ENCODE peak calls at places on chromosomes 4 and X, in nine cellular contexts. One of them, this sample, is unnamed.

GRCh38 chr4:125705681-125706080 is 390.9 kb downstream of the FAT4 start:
- DNase-seq in cardiac muscle cell: no peak
- DNase-seq in upper lobe of right lung: no peak
- DNase-seq in adrenal gland: no peak
- DNase-seq in RWPE1: no peak
- DNase-seq in heart right ventricle: no peak
- DNase-seq in tibial nerve: no peak
- DNase-seq in AG04450: no peak
- DNase-seq in uterus: no peak
- DNase-seq in this sample: no peak

GRCh38 chr4:173490817-173491518 is 39.1 kb downstream of the HAND2 start:
- DNase-seq in uterus: no peak
- DNase-seq in upper lobe of right lung: no peak
- DNase-seq in RWPE1: no peak
- DNase-seq in heart right ventricle: no peak
- DNase-seq in adrenal gland: peak
- DNase-seq in AG04450: peak
- DNase-seq in tibial nerve: no peak
- DNase-seq in cardiac muscle cell: no peak
- DNase-seq in this sample: no peak

GRCh38 chr4:118740869-118741268 is 55.7 kb downstream of the METTL14 start:
- DNase-seq in upper lobe of right lung: no peak
- DNase-seq in AG04450: no peak
- DNase-seq in uterus: no peak
- DNase-seq in RWPE1: peak
- DNase-seq in heart right ventricle: no peak
- DNase-seq in cardiac muscle cell: peak
- DNase-seq in adrenal gland: no peak
- DNase-seq in tibial nerve: no peak
- DNase-seq in this sample: no peak

GRCh38 chr4:152454398-152455011 is 81.4 kb downstream of the FBXW7 start:
- DNase-seq in uterus: no peak
- DNase-seq in tibial nerve: no peak
- DNase-seq in adrenal gland: no peak
- DNase-seq in RWPE1: peak
- DNase-seq in cardiac muscle cell: no peak
- DNase-seq in AG04450: no peak
- DNase-seq in upper lobe of right lung: no peak
- DNase-seq in heart right ventricle: no peak
- DNase-seq in this sample: no peak

GRCh38 chrX:148069759-148070503 is 88.8 kb downstream of the FMR1NB start:
- DNase-seq in heart right ventricle: no peak
- DNase-seq in cardiac muscle cell: no peak
- DNase-seq in AG04450: no peak
- DNase-seq in upper lobe of right lung: no peak
- DNase-seq in tibial nerve: no peak
- DNase-seq in uterus: no peak
- DNase-seq in RWPE1: no peak
- DNase-seq in adrenal gland: no peak
- DNase-seq in this sample: no peak

GRCh38 chr4:146500216-146500615 is 21.5 kb downstream of the SLC10A7 start:
- DNase-seq in adrenal gland: no peak
- DNase-seq in RWPE1: no peak
- DNase-seq in upper lobe of right lung: no peak
- DNase-seq in tibial nerve: no peak
- DNase-seq in heart right ventricle: no peak
- DNase-seq in cardiac muscle cell: no peak
- DNase-seq in uterus: no peak
- DNase-seq in AG04450: no peak
- DNase-seq in this sample: no peak

GRCh38 chrX:150940844-150941495 is 42.2 kb upstream of the HMGB3 start:
- DNase-seq in adrenal gland: no peak
- DNase-seq in AG04450: no peak
- DNase-seq in heart right ventricle: no peak
- DNase-seq in uterus: no peak
- DNase-seq in upper lobe of right lung: no peak
- DNase-seq in cardiac muscle cell: no peak
- DNase-seq in tibial nerve: no peak
- DNase-seq in RWPE1: no peak
- DNase-seq in this sample: no peak

GRCh38 chr4:55397521-55398321 is 2.0 kb downstream of the TMEM165 start:
- DNase-seq in RWPE1: peak
- DNase-seq in cardiac muscle cell: no peak
- DNase-seq in tibial nerve: no peak
- DNase-seq in uterus: no peak
- DNase-seq in AG04450: no peak
- DNase-seq in adrenal gland: no peak
- DNase-seq in upper lobe of right lung: no peak
- DNase-seq in heart right ventricle: no peak
- DNase-seq in this sample: no peak

GRCh38 chr4:141410839-141411238 is 190.1 kb downstream of the ZNF330 start:
- DNase-seq in RWPE1: no peak
- DNase-seq in heart right ventricle: no peak
- DNase-seq in cardiac muscle cell: no peak
- DNase-seq in tibial nerve: no peak
- DNase-seq in upper lobe of right lung: no peak
- DNase-seq in adrenal gland: no peak
- DNase-seq in uterus: no peak
- DNase-seq in AG04450: peak
- DNase-seq in this sample: no peak

GRCh38 chrX:46649421-46650260 is 76.1 kb downstream of the CHST7 start:
- DNase-seq in adrenal gland: peak
- DNase-seq in RWPE1: no peak
- DNase-seq in AG04450: no peak
- DNase-seq in uterus: peak
- DNase-seq in heart right ventricle: peak
- DNase-seq in upper lobe of right lung: no peak
- DNase-seq in cardiac muscle cell: no peak
- DNase-seq in tibial nerve: no peak
- DNase-seq in this sample: peak

GRCh38 chr4:123659759-123660158 is 263.2 kb downstream of the SPRY1 start:
- DNase-seq in cardiac muscle cell: peak
- DNase-seq in uterus: no peak
- DNase-seq in adrenal gland: no peak
- DNase-seq in RWPE1: no peak
- DNase-seq in upper lobe of right lung: no peak
- DNase-seq in AG04450: no peak
- DNase-seq in heart right ventricle: no peak
- DNase-seq in tibial nerve: no peak
- DNase-seq in this sample: no peak

GRCh38 chr4:186485621-186486062 is 69.7 kb downstream of the MTNR1A start:
- DNase-seq in AG04450: no peak
- DNase-seq in uterus: peak
- DNase-seq in upper lobe of right lung: no peak
- DNase-seq in adrenal gland: no peak
- DNase-seq in cardiac muscle cell: peak
- DNase-seq in heart right ventricle: no peak
- DNase-seq in tibial nerve: peak
- DNase-seq in RWPE1: no peak
- DNase-seq in this sample: no peak

GRCh38 chr4:38788327-38788726 is 5.5 kb upstream of the TLR10 start:
- DNase-seq in cardiac muscle cell: no peak
- DNase-seq in upper lobe of right lung: no peak
- DNase-seq in heart right ventricle: no peak
- DNase-seq in RWPE1: peak
- DNase-seq in AG04450: no peak
- DNase-seq in adrenal gland: no peak
- DNase-seq in tibial nerve: no peak
- DNase-seq in uterus: no peak
- DNase-seq in this sample: no peak

GRCh38 chr4:38621831-38622230 is 42.2 kb upstream of the KLF3 start:
- DNase-seq in heart right ventricle: no peak
- DNase-seq in tibial nerve: no peak
- DNase-seq in RWPE1: no peak
- DNase-seq in uterus: no peak
- DNase-seq in adrenal gland: no peak
- DNase-seq in upper lobe of right lung: no peak
- DNase-seq in cardiac muscle cell: no peak
- DNase-seq in AG04450: no peak
- DNase-seq in this sample: no peak

GRCh38 chr4:105978684-105979296 is 83.5 kb downstream of the NPNT start:
- DNase-seq in tibial nerve: peak
- DNase-seq in uterus: no peak
- DNase-seq in upper lobe of right lung: no peak
- DNase-seq in heart right ventricle: peak
- DNase-seq in AG04450: no peak
- DNase-seq in RWPE1: no peak
- DNase-seq in adrenal gland: no peak
- DNase-seq in cardiac muscle cell: no peak
- DNase-seq in this sample: no peak

GRCh38 chrX:17415242-17415815 is 40.3 kb downstream of the NHS start:
- DNase-seq in RWPE1: no peak
- DNase-seq in tibial nerve: no peak
- DNase-seq in heart right ventricle: no peak
- DNase-seq in adrenal gland: no peak
- DNase-seq in cardiac muscle cell: no peak
- DNase-seq in upper lobe of right lung: no peak
- DNase-seq in AG04450: no peak
- DNase-seq in uterus: no peak
- DNase-seq in this sample: no peak

GRCh38 chr4:20612313-20612712 is 87.9 kb upstream of the PACRGL start:
- DNase-seq in cardiac muscle cell: no peak
- DNase-seq in upper lobe of right lung: no peak
- DNase-seq in heart right ventricle: no peak
- DNase-seq in tibial nerve: no peak
- DNase-seq in RWPE1: no peak
- DNase-seq in AG04450: peak
- DNase-seq in adrenal gland: no peak
- DNase-seq in uterus: no peak
- DNase-seq in this sample: no peak

GRCh38 chr4:123444298-123444731 is 47.7 kb downstream of the SPRY1 start:
- DNase-seq in upper lobe of right lung: peak
- DNase-seq in tibial nerve: peak
- DNase-seq in uterus: peak
- DNase-seq in heart right ventricle: peak
- DNase-seq in cardiac muscle cell: peak
- DNase-seq in AG04450: no peak
- DNase-seq in adrenal gland: peak
- DNase-seq in RWPE1: no peak
- DNase-seq in this sample: no peak

GRCh38 chr4:82753238-82753637 is 45.4 kb downstream of the SCD5 start:
- DNase-seq in AG04450: no peak
- DNase-seq in upper lobe of right lung: no peak
- DNase-seq in cardiac muscle cell: peak
- DNase-seq in RWPE1: peak
- DNase-seq in tibial nerve: no peak
- DNase-seq in heart right ventricle: no peak
- DNase-seq in uterus: no peak
- DNase-seq in adrenal gland: peak
- DNase-seq in this sample: no peak

GRCh38 chr4:15495621-15496020 is 25.9 kb downstream of the CC2D2A start:
- DNase-seq in tibial nerve: no peak
- DNase-seq in adrenal gland: no peak
- DNase-seq in heart right ventricle: no peak
- DNase-seq in AG04450: no peak
- DNase-seq in upper lobe of right lung: no peak
- DNase-seq in uterus: no peak
- DNase-seq in cardiac muscle cell: no peak
- DNase-seq in RWPE1: no peak
- DNase-seq in this sample: no peak

GRCh38 chr4:143406523-143406922 is 69.8 kb downstream of the GAB1 start:
- DNase-seq in heart right ventricle: peak
- DNase-seq in upper lobe of right lung: no peak
- DNase-seq in AG04450: no peak
- DNase-seq in RWPE1: no peak
- DNase-seq in tibial nerve: peak
- DNase-seq in adrenal gland: peak
- DNase-seq in uterus: peak
- DNase-seq in cardiac muscle cell: no peak
- DNase-seq in this sample: peak

GRCh38 chr4:167642250-167642649 is 408.0 kb upstream of the SPOCK3 start:
- DNase-seq in cardiac muscle cell: no peak
- DNase-seq in AG04450: no peak
- DNase-seq in tibial nerve: no peak
- DNase-seq in RWPE1: no peak
- DNase-seq in adrenal gland: no peak
- DNase-seq in upper lobe of right lung: no peak
- DNase-seq in heart right ventricle: no peak
- DNase-seq in uterus: no peak
- DNase-seq in this sample: no peak

GRCh38 chr4:151446208-151446607 is 37.2 kb downstream of the FHIP1A start:
- DNase-seq in AG04450: no peak
- DNase-seq in adrenal gland: no peak
- DNase-seq in uterus: no peak
- DNase-seq in tibial nerve: no peak
- DNase-seq in cardiac muscle cell: no peak
- DNase-seq in RWPE1: no peak
- DNase-seq in heart right ventricle: no peak
- DNase-seq in upper lobe of right lung: no peak
- DNase-seq in this sample: no peak
- H3K27ac ChIP-seq in AG04450: no peak
- H3K27ac ChIP-seq in adrenal gland: no peak
- H3K27ac ChIP-seq in uterus: no peak
- H3K27ac ChIP-seq in tibial nerve: no peak
- H3K27ac ChIP-seq in cardiac muscle cell: no peak
- H3K27ac ChIP-seq in RWPE1: no peak
- H3K27ac ChIP-seq in heart right ventricle: no peak
- H3K27ac ChIP-seq in upper lobe of right lung: no peak
- H3K27ac ChIP-seq in this sample: no peak

GRCh38 chr4:53196872-53197759 is 168.7 kb downstream of the SCFD2 start:
- DNase-seq in upper lobe of right lung: no peak
- DNase-seq in AG04450: peak
- DNase-seq in RWPE1: peak
- DNase-seq in cardiac muscle cell: peak
- DNase-seq in uterus: no peak
- DNase-seq in heart right ventricle: no peak
- DNase-seq in adrenal gland: no peak
- DNase-seq in tibial nerve: peak
- DNase-seq in this sample: no peak
- TF ChIP-seq CTCF in upper lobe of right lung: peak
- TF ChIP-seq CTCF in AG04450: peak
- TF ChIP-seq CTCF in RWPE1: peak
- TF ChIP-seq CTCF in cardiac muscle cell: peak
- TF ChIP-seq CTCF in uterus: peak
- TF ChIP-seq CTCF in heart right ventricle: peak
- TF ChIP-seq CTCF in adrenal gland: peak
- TF ChIP-seq CTCF in tibial nerve: peak
- TF ChIP-seq CTCF in this sample: peak

GRCh38 chr4:139460565-139460964 is 6.6 kb downstream of the RAB33B start:
- DNase-seq in adrenal gland: no peak
- DNase-seq in upper lobe of right lung: no peak
- DNase-seq in uterus: no peak
- DNase-seq in AG04450: no peak
- DNase-seq in tibial nerve: no peak
- DNase-seq in RWPE1: no peak
- DNase-seq in cardiac muscle cell: no peak
- DNase-seq in heart right ventricle: no peak
- DNase-seq in this sample: no peak
- H3K27ac ChIP-seq in adrenal gland: no peak
- H3K27ac ChIP-seq in upper lobe of right lung: no peak
- H3K27ac ChIP-seq in uterus: no peak
- H3K27ac ChIP-seq in AG04450: no peak
- H3K27ac ChIP-seq in tibial nerve: no peak
- H3K27ac ChIP-seq in RWPE1: no peak
- H3K27ac ChIP-seq in cardiac muscle cell: no peak
- H3K27ac ChIP-seq in heart right ventricle: no peak
- H3K27ac ChIP-seq in this sample: no peak

DNA sequence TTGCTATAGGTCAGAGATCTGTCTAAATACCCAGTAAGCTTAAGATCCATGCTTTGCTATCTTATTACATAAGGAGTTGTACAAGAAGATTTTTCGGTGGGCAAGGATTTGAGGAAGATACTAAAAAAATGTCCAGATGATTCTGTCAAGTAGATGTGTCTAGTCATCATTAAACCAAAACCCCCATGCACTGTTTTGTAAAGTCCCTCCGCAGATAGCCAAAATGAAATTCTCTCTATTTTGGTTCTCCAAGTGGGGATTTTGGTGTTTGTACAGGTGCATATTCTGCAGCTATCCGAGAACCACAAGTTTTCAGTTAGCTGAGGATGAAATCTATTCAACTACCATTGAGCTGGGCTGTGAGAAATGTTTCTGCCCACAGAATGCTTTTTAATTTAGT is 994.8 kb downstream of the NLGN4X start:
- DNase-seq in uterus: no peak
- DNase-seq in cardiac muscle cell: no peak
- DNase-seq in AG04450: no peak
- DNase-seq in RWPE1: no peak
- DNase-seq in tibial nerve: no peak
- DNase-seq in adrenal gland: no peak
- DNase-seq in heart right ventricle: no peak
- DNase-seq in upper lobe of right lung: no peak
- DNase-seq in this sample: no peak
- TF ChIP-seq CTCF in uterus: no peak
- TF ChIP-seq CTCF in cardiac muscle cell: no peak
- TF ChIP-seq CTCF in AG04450: no peak
- TF ChIP-seq CTCF in RWPE1: no peak
- TF ChIP-seq CTCF in tibial nerve: no peak
- TF ChIP-seq CTCF in adrenal gland: no peak
- TF ChIP-seq CTCF in heart right ventricle: no peak
- TF ChIP-seq CTCF in upper lobe of right lung: no peak
- TF ChIP-seq CTCF in this sample: no peak